ENCODE peak calls at places on chromosome 10, in four cellular contexts. H is CD4-positive, alpha-beta memory T cell; Y is iris pigment epithelial cell; J is posterior vena cava. B is an unnamed sample.

GRCh38 chr10:103067951-103068350 is 125.1 kb downstream of the NT5C2 start:
- DNase-seq in H (no peak), Y (no peak), J (no peak), B (no peak)

GRCh38 chr10:1652151-1652550 is 85.2 kb downstream of the ADARB2 start:
- DNase-seq in H (no peak), Y (no peak), J (peak), B (peak)

GRCh38 chr10:26216577-26216948 is at the start of gene GAD2:
- DNase-seq in H (no peak), Y (no peak), J (no peak), B (no peak)

GRCh38 chr10:11223507-11224157 is 206.0 kb downstream of the CELF2 start:
- DNase-seq in H (no peak), Y (no peak), J (no peak), B (no peak)

GRCh38 chr10:3172081-3172445 is 519 bp downstream of the PITRM1 start:
- DNase-seq in H (no peak), Y (peak), J (no peak), B (peak)

GRCh38 chr10:59625842-59626522 is 83.7 kb downstream of the SLC16A9 start:
- DNase-seq in H (peak), Y (peak), J (no peak), B (no peak)

GRCh38 chr10:86213148-86213547 is 153.4 kb downstream of the GRID1 start:
- DNase-seq in H (no peak), Y (no peak), J (peak), B (no peak)

GRCh38 chr10:21247592-21247991 is 277.9 kb downstream of the SKIDA1 start:
- DNase-seq in H (no peak), Y (no peak), J (no peak), B (no peak)

GRCh38 chr10:36494386-36494785 is 631.0 kb upstream of the ANKRD30A start:
- DNase-seq in H (no peak), Y (peak), J (no peak), B (no peak)

GRCh38 chr10:80177781-80178636 is 27.3 kb downstream of the ANXA11 start:
- DNase-seq in H (no peak), Y (peak), J (peak), B (no peak)

GRCh38 chr10:68870061-68870460 is 31.1 kb upstream of the DDX50 start:
- DNase-seq in H (no peak), Y (no peak), J (no peak), B (no peak)

GRCh38 chr10:86282664-86283465 is 83.7 kb downstream of the GRID1 start:
- DNase-seq in H (no peak), Y (no peak), J (peak), B (peak)